ENCODE peak calls at places on chromosomes 6 and 20, in ten cellular contexts. N, C, L, Q, F, E, U, G, W and D are unnamed samples.

GRCh38 chr20:51523276-51524013 is 19.1 kb downstream of the NFATC2 start:
- DNase-seq in N (no peak), C (no peak), L (no peak), Q (no peak), F (no peak), E (no peak), U (no peak), G (no peak), W (no peak), D (no peak)

GRCh38 chr6:1202201-1202600 is 109.7 kb upstream of the FOXQ1 start:
- DNase-seq in N (no peak), C (no peak), L (no peak), Q (no peak), F (no peak), E (no peak), U (no peak), G (no peak), W (no peak), D (no peak)

GRCh38 chr6:27275025-27275956 is 27.8 kb downstream of the PRSS16 start:
- DNase-seq in N (no peak), C (no peak), L (no peak), Q (peak), F (no peak), E (no peak), U (no peak), G (no peak), W (no peak), D (no peak)

GRCh38 chr6:140051521-140052455 is 677.3 kb upstream of the CITED2 start:
- DNase-seq in N (peak), C (no peak), L (peak), Q (no peak), F (no peak), E (no peak), U (peak), G (no peak), W (no peak), D (no peak)

GRCh38 chr6:34027445-34027936 is 118.4 kb downstream of the GRM4 start:
- DNase-seq in N (peak), C (peak), L (peak), Q (peak), F (no peak), E (no peak), U (no peak), G (no peak), W (peak), D (no peak)

GRCh38 chr6:56802570-56802969 is 152.3 kb upstream of the BEND6 start:
- DNase-seq in N (peak), C (no peak), L (peak), Q (no peak), F (no peak), E (no peak), U (no peak), G (no peak), W (no peak), D (no peak)

GRCh38 chr6:13012977-13013680 is 296.6 kb downstream of the PHACTR1 start:
- DNase-seq in N (peak), C (no peak), L (peak), Q (no peak), F (peak), E (no peak), U (no peak), G (peak), W (peak), D (no peak)

GRCh38 chr20:57432874-57433491 is 41.8 kb downstream of the RBM38 start:
- DNase-seq in N (no peak), C (no peak), L (no peak), Q (no peak), F (peak), E (peak), U (no peak), G (no peak), W (peak), D (peak)

GRCh38 chr6:15400572-15401004 is 154.7 kb downstream of the JARID2 start:
- DNase-seq in N (peak), C (peak), L (peak), Q (no peak), F (peak), E (no peak), U (no peak), G (peak), W (peak), D (peak)

GRCh38 chr20:17795449-17796095 is 95.8 kb downstream of the BANF2 start:
- DNase-seq in N (no peak), C (peak), L (no peak), Q (no peak), F (no peak), E (no peak), U (no peak), G (no peak), W (no peak), D (peak)

GRCh38 chr20:38338849-38339520 is 7.3 kb upstream of the LBP start:
- DNase-seq in N (peak), C (no peak), L (peak), Q (no peak), F (no peak), E (no peak), U (no peak), G (no peak), W (peak), D (no peak)

DNA sequence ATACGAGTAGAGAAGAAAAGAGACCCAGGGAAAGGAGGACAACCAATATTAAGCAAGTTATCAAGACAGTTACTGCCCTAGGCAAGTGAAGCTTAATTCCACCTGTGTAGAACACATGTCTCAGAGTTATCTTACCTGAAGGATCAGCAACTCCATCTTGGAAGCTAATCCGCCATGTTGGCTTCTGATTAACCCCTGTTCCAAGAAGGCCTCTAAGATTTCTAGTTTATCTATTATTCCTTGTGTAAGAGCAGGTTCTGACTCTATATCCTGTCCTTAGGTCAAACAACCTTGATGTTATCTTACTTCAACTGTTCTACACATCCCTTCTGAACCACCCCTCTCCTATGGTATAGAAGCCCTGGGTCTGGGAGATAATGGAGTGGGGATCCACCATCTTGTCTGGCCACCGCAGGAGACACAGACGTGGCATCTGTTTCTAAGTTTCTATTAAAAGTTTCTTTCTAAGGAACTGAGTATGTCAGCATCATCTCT is 27.7 kb upstream of the PTPN1 start:
- DNase-seq in N (no peak), C (no peak), L (no peak), Q (no peak), F (no peak), E (no peak), U (no peak), G (no peak), W (no peak), D (no peak)
- H3K4me3 ChIP-seq in N (no peak), C (no peak), L (no peak), Q (peak), F (no peak), E (no peak), U (no peak), G (no peak), W (no peak), D (no peak)

GRCh38 chr6:31575335-31575901 is at the start of gene TNF:
- DNase-seq in N (no peak), C (peak), L (no peak), Q (no peak), F (peak), E (peak), U (no peak), G (peak), W (no peak), D (peak)

GRCh38 chr6:31578058-31578457 is 2.7 kb downstream of the TNF start:
- DNase-seq in N (no peak), C (no peak), L (no peak), Q (no peak), F (no peak), E (no peak), U (no peak), G (no peak), W (no peak), D (no peak)

GRCh38 chr6:31578461-31579118 is 3.2 kb downstream of the TNF start:
- DNase-seq in N (no peak), C (no peak), L (no peak), Q (no peak), F (no peak), E (no peak), U (no peak), G (no peak), W (no peak), D (no peak)

GRCh38 chr6:31575952-31576684 is 753 bp downstream of the TNF start:
- DNase-seq in N (no peak), C (no peak), L (no peak), Q (no peak), F (no peak), E (no peak), U (no peak), G (no peak), W (no peak), D (peak)

DNA sequence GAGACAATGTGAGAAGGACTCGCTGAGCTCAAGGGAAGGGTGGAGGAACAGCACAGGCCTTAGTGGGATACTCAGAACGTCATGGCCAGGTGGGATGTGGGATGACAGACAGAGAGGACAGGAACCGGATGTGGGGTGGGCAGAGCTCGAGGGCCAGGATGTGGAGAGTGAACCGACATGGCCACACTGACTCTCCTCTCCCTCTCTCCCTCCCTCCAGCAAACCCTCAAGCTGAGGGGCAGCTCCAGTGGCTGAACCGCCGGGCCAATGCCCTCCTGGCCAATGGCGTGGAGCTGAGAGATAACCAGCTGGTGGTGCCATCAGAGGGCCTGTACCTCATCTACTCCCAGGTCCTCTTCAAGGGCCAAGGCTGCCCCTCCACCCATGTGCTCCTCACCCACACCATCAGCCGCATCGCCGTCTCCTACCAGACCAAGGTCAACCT is 1.6 kb downstream of the TNF start:
- DNase-seq in N (no peak), C (no peak), L (no peak), Q (no peak), F (no peak), E (no peak), U (no peak), G (no peak), W (no peak), D (no peak)
- H3K4me3 ChIP-seq in N (no peak), C (no peak), L (no peak), Q (no peak), F (peak), E (peak), U (no peak), G (no peak), W (no peak), D (peak)

GRCh38 chr20:6123650-6124014 is 802 bp upstream of the FERMT1 start:
- DNase-seq in N (no peak), C (no peak), L (no peak), Q (no peak), F (no peak), E (no peak), U (no peak), G (no peak), W (no peak), D (no peak)
- H3K4me3 ChIP-seq in N (peak), C (no peak), L (peak), Q (peak), F (no peak), E (no peak), U (peak), G (no peak), W (no peak), D (no peak)

GRCh38 chr6:21264288-21264818 is 329.2 kb upstream of the SOX4 start:
- DNase-seq in N (no peak), C (no peak), L (no peak), Q (no peak), F (no peak), E (no peak), U (no peak), G (no peak), W (no peak), D (no peak)
- H3K4me3 ChIP-seq in N (no peak), C (no peak), L (no peak), Q (no peak), F (no peak), E (peak), U (no peak), G (no peak), W (no peak), D (no peak)

GRCh38 chr20:52975024-52975732 is 3.0 kb downstream of the TSHZ2 start:
- DNase-seq in N (no peak), C (no peak), L (peak), Q (no peak), F (no peak), E (no peak), U (no peak), G (no peak), W (peak), D (no peak)

GRCh38 chr20:52971498-52972189 is 514 bp upstream of the TSHZ2 start:
- DNase-seq in N (no peak), C (no peak), L (no peak), Q (no peak), F (no peak), E (no peak), U (no peak), G (no peak), W (no peak), D (no peak)

GRCh38 chr20:52972965-52973819 is 1.0 kb downstream of the TSHZ2 start:
- DNase-seq in N (no peak), C (peak), L (no peak), Q (no peak), F (no peak), E (no peak), U (no peak), G (peak), W (peak), D (no peak)

GRCh38 chr20:52974155-52974554 is 2.0 kb downstream of the TSHZ2 start:
- DNase-seq in N (no peak), C (no peak), L (no peak), Q (no peak), F (no peak), E (no peak), U (no peak), G (no peak), W (no peak), D (no peak)

DNA sequence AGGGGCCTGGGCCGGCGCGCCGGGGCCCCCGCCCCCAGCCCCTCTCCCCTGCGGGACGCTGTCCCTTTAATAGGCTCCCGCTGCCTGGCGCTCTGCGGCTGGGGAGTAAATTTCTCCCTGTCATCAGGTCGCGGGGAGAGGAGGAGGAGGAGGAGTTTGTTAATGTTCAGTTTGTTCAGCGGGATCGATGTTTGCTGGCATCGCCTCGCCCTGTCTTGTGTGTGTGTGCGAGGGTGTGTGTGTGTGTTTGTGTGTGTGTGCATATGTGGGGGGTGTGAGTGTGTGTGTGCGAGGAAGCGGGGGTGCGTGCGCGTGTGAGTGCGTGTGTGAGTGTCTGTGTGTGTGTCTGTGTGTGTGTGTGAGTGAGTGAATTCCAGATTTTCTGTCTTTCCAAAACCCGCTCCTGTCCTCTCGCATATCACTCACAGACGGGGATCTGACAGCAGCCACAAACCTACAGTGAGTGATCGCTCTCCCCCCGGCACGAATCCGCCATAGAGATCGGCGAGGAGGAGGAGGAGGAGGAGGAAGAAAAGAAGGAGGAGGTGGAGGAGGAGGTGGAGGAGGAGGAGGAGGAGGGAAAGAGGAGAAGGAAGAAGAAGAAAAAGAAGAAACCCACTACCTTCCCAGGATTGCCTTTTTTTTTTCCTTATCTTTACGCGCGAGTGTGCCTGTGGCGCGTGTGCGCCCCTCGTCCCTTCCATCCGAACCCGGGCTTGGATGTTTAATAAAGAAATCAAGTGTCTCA is at the start of gene TSHZ2:
- DNase-seq in N (peak), C (peak), L (peak), Q (no peak), F (peak), E (no peak), U (no peak), G (peak), W (peak), D (no peak)
- H3K4me3 ChIP-seq in N (peak), C (peak), L (peak), Q (no peak), F (peak), E (peak), U (peak), G (no peak), W (peak), D (no peak)

DNA sequence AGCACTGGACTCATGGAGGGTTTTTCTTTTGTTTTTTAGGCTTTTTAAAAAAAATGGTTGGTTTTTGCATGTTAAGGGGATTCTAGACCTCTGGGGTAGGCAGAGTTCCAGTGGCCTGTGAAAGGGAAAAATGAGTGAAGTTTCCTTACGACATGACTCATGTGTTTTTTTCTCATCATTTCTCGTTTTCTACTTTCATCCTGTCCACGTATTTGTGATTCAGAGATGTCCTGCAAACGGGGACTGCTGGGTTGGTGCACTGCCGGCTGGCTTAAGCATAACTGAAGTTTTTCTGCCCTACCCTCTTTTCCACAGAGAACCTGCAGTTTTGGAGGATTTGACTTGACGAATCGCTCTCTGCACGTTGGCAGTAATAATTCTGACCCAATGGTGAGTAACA is 182.3 kb downstream of the SASH1 start:
- DNase-seq in N (peak), C (no peak), L (peak), Q (no peak), F (no peak), E (no peak), U (no peak), G (no peak), W (no peak), D (no peak)
- H3K4me3 ChIP-seq in N (peak), C (no peak), L (peak), Q (no peak), F (no peak), E (no peak), U (peak), G (no peak), W (no peak), D (no peak)

GRCh38 chr6:7731289-7731688 is 5.4 kb downstream of the BMP6 start:
- DNase-seq in N (no peak), C (no peak), L (peak), Q (no peak), F (no peak), E (no peak), U (no peak), G (no peak), W (no peak), D (no peak)
- H3K4me3 ChIP-seq in N (no peak), C (no peak), L (peak), Q (no peak), F (no peak), E (no peak), U (no peak), G (no peak), W (no peak), D (no peak)

GRCh38 chr6:169141706-169142705 is 111.6 kb downstream of the THBS2 start:
- DNase-seq in N (no peak), C (peak), L (peak), Q (no peak), F (no peak), E (no peak), U (no peak), G (no peak), W (no peak), D (no peak)

GRCh38 chr6:169145476-169145875 is 108.2 kb downstream of the THBS2 start:
- DNase-seq in N (peak), C (no peak), L (no peak), Q (no peak), F (no peak), E (no peak), U (no peak), G (no peak), W (no peak), D (no peak)

GRCh38 chr6:169139179-169139971 is 114.3 kb downstream of the THBS2 start:
- DNase-seq in N (no peak), C (no peak), L (no peak), Q (no peak), F (no peak), E (no peak), U (no peak), G (no peak), W (no peak), D (no peak)

GRCh38 chr6:169144356-169144755 is 109.3 kb downstream of the THBS2 start:
- DNase-seq in N (no peak), C (no peak), L (no peak), Q (no peak), F (no peak), E (no peak), U (no peak), G (no peak), W (no peak), D (no peak)

GRCh38 chr6:169140986-169141495 is 112.6 kb downstream of the THBS2 start:
- DNase-seq in N (no peak), C (no peak), L (no peak), Q (no peak), F (no peak), E (no peak), U (no peak), G (no peak), W (no peak), D (no peak)
- H3K4me3 ChIP-seq in N (no peak), C (no peak), L (no peak), Q (no peak), F (no peak), E (no peak), U (no peak), G (no peak), W (no peak), D (no peak)